ENCODE peak calls at places on chromosome 17, in eight cellular contexts. A is uterus, L is left ventricle myocardium inferior, E is A549, Q is lung, F is IMR-90, T is ovary, R is AG04450. Y is an unnamed sample.
A peak's percentile ranks its signal among the peaks of the same experiment; 100 is the strongest.

GRCh38 chr17:10226930-10227695 is 28.7 kb upstream of the GAS7 start:
- DNase-seq in A (peak; percentile 24), L (peak; percentile 58), E (peak; percentile 57), Q (peak; percentile 43), F (peak; percentile 22), T (no peak), R (no peak), Y (no peak)

GRCh38 chr17:18065546-18065945 is 22.2 kb upstream of the DRG2 start:
- DNase-seq in A (no peak), L (no peak), E (no peak), Q (no peak), F (no peak), T (no peak), R (no peak), Y (no peak)

GRCh38 chr17:3859895-3860294 is 13.8 kb upstream of the NCBP3 start:
- DNase-seq in A (no peak), L (no peak), E (no peak), Q (no peak), F (no peak), T (no peak), R (no peak), Y (no peak)

GRCh38 chr17:78539771-78540170 is 37.4 kb downstream of the DNAH17 start:
- DNase-seq in A (no peak), L (no peak), E (no peak), Q (no peak), F (no peak), T (no peak), R (no peak), Y (no peak)

GRCh38 chr17:56009795-56010715 is 143.2 kb upstream of the ANKFN1 start:
- DNase-seq in A (no peak), L (no peak), E (no peak), Q (no peak), F (peak; percentile 9), T (no peak), R (no peak), Y (no peak)

GRCh38 chr17:61314368-61315078 is 85.1 kb upstream of the TBX2 start:
- DNase-seq in A (peak; percentile 69), L (peak; percentile 41), E (no peak), Q (peak; percentile 49), F (peak; percentile 60), T (peak; percentile 50), R (no peak), Y (peak; percentile 72)

GRCh38 chr17:68238894-68239293 is 8.9 kb upstream of the AMZ2 start:
- DNase-seq in A (no peak), L (no peak), E (no peak), Q (no peak), F (no peak), T (no peak), R (no peak), Y (no peak)

GRCh38 chr17:29667969-29668368 is 45.3 kb upstream of the CORO6 start:
- DNase-seq in A (no peak), L (no peak), E (no peak), Q (no peak), F (no peak), T (no peak), R (no peak), Y (no peak)

GRCh38 chr17:78381601-78382168 is 3.2 kb downstream of the PGS1 start:
- DNase-seq in A (no peak), L (no peak), E (no peak), Q (no peak), F (no peak), T (no peak), R (no peak), Y (no peak)

GRCh38 chr17:10875984-10876555 is 38.2 kb upstream of the PIRT start:
- DNase-seq in A (peak; percentile 23), L (no peak), E (peak; percentile 53), Q (peak; percentile 33), F (peak; percentile 17), T (peak; percentile 24), R (no peak), Y (no peak)

GRCh38 chr17:74210191-74211140 is 2.9 kb upstream of the TTYH2 start:
- DNase-seq in A (peak; percentile 62), L (peak; percentile 69), E (peak; percentile 95), Q (peak; percentile 74), F (peak; percentile 58), T (peak; percentile 77), R (no peak), Y (peak; percentile 79)

DNA sequence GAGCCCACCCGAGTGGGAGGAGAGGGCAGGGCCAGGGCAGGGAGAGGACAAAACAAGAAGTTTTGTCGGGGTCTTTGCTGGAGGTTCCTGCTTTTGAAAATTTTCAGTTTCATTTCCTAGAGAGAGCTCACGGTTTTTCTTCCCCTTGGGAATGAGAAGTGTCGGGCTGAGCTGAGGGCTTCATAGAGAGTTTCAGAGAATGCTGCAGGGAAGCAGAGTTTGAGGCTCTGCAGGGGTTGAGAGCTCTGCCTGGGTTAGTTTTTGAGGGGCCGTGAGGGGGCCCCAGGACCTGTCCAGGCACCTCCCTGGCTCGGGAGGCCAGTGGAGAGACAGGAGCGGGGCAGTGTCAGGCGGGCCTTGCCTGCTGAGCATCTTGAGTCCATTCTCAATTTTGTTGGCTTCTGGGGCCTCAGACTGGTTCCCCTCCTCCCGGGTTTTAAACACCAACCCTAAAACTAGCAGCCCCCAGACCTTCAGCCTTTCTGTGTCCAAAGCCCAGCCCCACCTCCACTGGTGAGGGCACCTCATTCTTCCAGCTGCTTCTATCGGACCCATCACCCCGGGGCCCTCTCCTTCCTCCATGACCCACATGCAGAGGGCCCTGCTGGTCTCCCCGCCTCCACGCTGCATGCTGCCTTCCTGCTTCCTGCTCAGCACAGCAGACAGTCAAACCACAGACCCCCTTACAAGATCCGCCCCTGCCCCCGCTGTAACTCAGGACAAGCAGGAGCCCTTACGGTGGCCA is 3.6 kb downstream of the RNF213 start:
- DNase-seq in A (no peak), L (no peak), E (no peak), Q (no peak), F (no peak), T (no peak), R (no peak), Y (no peak)
- H3K27ac ChIP-seq in A (peak overlapping the region; percentile 98), L (peak overlapping the region; percentile 99), E (peak overlapping the region; percentile 100), Q (peak overlapping the region; percentile 80), F (peak overlapping the region; percentile 42), T (no peak overlapping the region), R (no peak overlapping the region), Y (peak overlapping the region; percentile 92)

DNA sequence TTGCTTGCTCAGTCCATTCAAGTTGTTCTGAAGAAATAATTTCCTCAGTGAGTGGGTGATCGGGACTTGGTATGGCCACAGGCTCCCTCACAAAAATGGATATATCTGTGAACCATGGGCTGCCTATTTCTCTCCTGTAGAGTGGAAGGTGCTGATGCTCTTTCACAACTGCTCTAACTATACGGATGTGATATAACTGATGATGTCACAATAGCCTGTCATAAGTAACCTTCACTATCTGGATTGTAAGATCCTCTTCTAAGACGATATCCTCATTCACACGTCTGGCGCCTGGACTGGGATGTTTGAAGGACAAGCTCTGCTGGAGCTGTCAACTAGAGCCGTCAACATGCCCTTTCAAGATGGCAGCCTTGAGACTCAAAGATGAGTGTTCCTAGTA is 4.6 kb upstream of the CCL18 start:
- DNase-seq in A (no peak), L (no peak), E (no peak), Q (no peak), F (no peak), T (no peak), R (no peak), Y (no peak)
- TF ChIP-seq CTCF in A (no peak), L (no peak), E (no peak), Q (no peak), F (no peak), T (no peak), R (no peak), Y (no peak)

GRCh38 chr17:27804113-27804512 is 3.8 kb upstream of the NOS2 start:
- DNase-seq in A (no peak), L (no peak), E (no peak), Q (no peak), F (no peak), T (no peak), R (no peak), Y (no peak)

GRCh38 chr17:27800522-27800921 is at the start of gene NOS2:
- DNase-seq in A (no peak), L (no peak), E (no peak), Q (no peak), F (no peak), T (no peak), R (no peak), Y (no peak)

GRCh38 chr17:27802033-27802432 is 1.7 kb upstream of the NOS2 start:
- DNase-seq in A (no peak), L (no peak), E (no peak), Q (no peak), F (no peak), T (no peak), R (no peak), Y (no peak)

GRCh38 chr17:27805520-27806146 is 5.3 kb upstream of the NOS2 start:
- DNase-seq in A (peak; percentile 72), L (peak; percentile 80), E (peak; percentile 93), Q (peak; percentile 86), F (peak; percentile 86), T (peak; percentile 84), R (peak; percentile 72), Y (peak; percentile 92)

GRCh38 chr17:27802962-27803680 is 2.8 kb upstream of the NOS2 start:
- DNase-seq in A (no peak), L (no peak), E (no peak), Q (no peak), F (no peak), T (no peak), R (no peak), Y (no peak)
- H3K9me3 ChIP-seq in A (no peaks in the 10 kb centered on the region), L (no peaks in the 10 kb centered on the region), E (no peaks in the 10 kb centered on the region), Q (no peaks in the 10 kb centered on the region), F (no peaks in the 10 kb centered on the region), T (no peaks in the 10 kb centered on the region), R (no peaks in the 10 kb centered on the region), Y (no peaks in the 10 kb centered on the region)

GRCh38 chr17:32264140-32264799 is 1.4 kb upstream of the RHBDL3 start:
- DNase-seq in A (no peak), L (no peak), E (peak; percentile 56), Q (no peak), F (no peak), T (no peak), R (no peak), Y (no peak)

GRCh38 chr17:32266389-32267269 is 997 bp downstream of the RHBDL3 start:
- DNase-seq in A (no peak), L (no peak), E (no peak), Q (no peak), F (no peak), T (peak; percentile 50), R (no peak), Y (no peak)

GRCh38 chr17:32265192-32265895 is at the start of gene RHBDL3:
- DNase-seq in A (peak; percentile 50), L (peak; percentile 43), E (peak; percentile 55), Q (no peak), F (no peak), T (peak; percentile 68), R (no peak), Y (no peak)

GRCh38 chr17:32264823-32265191 is 825 bp upstream of the RHBDL3 start:
- DNase-seq in A (no peak), L (no peak), E (no peak), Q (no peak), F (no peak), T (no peak), R (no peak), Y (no peak)

DNA sequence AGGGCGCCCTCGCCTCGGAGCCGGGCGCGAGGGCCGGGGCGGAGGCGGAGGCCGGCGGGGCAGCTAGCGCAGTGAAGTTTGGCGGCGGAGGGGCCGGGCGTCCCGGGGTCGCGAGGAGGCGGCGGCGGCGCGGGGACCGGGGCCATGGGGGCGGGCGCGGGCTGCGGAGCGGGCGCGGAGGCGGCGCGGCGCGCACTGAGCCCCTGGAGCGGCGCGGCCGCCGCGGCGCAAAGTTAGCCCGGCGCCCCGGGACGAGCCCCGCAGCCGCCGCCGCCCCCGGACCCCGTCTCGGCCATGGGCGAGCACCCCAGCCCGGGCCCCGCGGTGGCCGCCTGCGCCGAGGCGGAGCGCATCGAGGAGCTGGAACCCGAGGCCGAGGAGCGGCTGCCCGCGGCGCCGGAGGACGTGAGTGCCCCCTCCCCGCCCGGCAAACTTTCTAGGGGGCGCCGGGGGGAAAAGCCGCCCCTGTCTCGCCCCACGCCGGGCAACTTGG is 310 bp downstream of the RHBDL3 start:
- DNase-seq in A (no peak), L (no peak), E (no peak), Q (no peak), F (no peak), T (no peak), R (no peak), Y (no peak)
- H3K27ac ChIP-seq in A (peak overlapping the region; percentile 75), L (no peak overlapping the region), E (peak overlapping the region; percentile 84), Q (no peak overlapping the region), F (no peak overlapping the region), T (peak overlapping the region; percentile 75), R (no peak overlapping the region), Y (peak overlapping the region; percentile 57)

Y was measured in right atrium auricular region.